ENCODE peak calls at places on chromosomes 6 and 20, in seven cellular contexts. A is adrenal gland, U is suprapubic skin, I is body of pancreas, E is stomach, K is upper lobe of right lung, Q is SK-N-SH. T is an unnamed sample.

GRCh38 chr6:147506704-147507114 is 1.8 kb upstream of the SAMD5 start:
- DNase-seq in A (peak), U (peak), I (peak), E (peak), K (peak), Q (peak), T (no peak)

GRCh38 chr6:24126586-24127192 is 674 bp downstream of the NRSN1 start:
- DNase-seq in A (peak), U (no peak), I (peak), E (no peak), K (no peak), Q (peak), T (no peak)

GRCh38 chr6:74967821-74968220 is 238.0 kb downstream of the COL12A1 start:
- DNase-seq in A (no peak), U (no peak), I (no peak), E (no peak), K (no peak), Q (no peak), T (no peak)

GRCh38 chr6:159929819-159930218 is 39.0 kb downstream of the MAS1 start:
- DNase-seq in A (no peak), U (no peak), I (peak), E (peak), K (no peak), Q (no peak), T (no peak)

GRCh38 chr20:4234128-4234527 is 218.8 kb upstream of the RNF24 start:
- DNase-seq in A (peak), U (no peak), I (peak), E (no peak), K (no peak), Q (no peak), T (no peak)

GRCh38 chr6:21586760-21587181 is 6.8 kb upstream of the SOX4 start:
- DNase-seq in A (no peak), U (peak), I (no peak), E (peak), K (no peak), Q (no peak), T (no peak)

GRCh38 chr6:1584996-1585668 is 24.6 kb upstream of the FOXC1 start:
- DNase-seq in A (no peak), U (no peak), I (no peak), E (no peak), K (no peak), Q (no peak), T (no peak)

GRCh38 chr6:148471624-148472494 is 129.2 kb downstream of the SASH1 start:
- DNase-seq in A (no peak), U (peak), I (no peak), E (no peak), K (no peak), Q (no peak), T (no peak)

GRCh38 chr6:169292340-169293124 is 38.9 kb upstream of the THBS2 start:
- DNase-seq in A (peak), U (peak), I (no peak), E (no peak), K (no peak), Q (no peak), T (peak)

GRCh38 chr6:45584127-45584526 is 206.4 kb upstream of the SUPT3H start:
- DNase-seq in A (no peak), U (no peak), I (no peak), E (no peak), K (no peak), Q (no peak), T (no peak)

GRCh38 chr6:15569035-15569995 is 93.5 kb downstream of the DTNBP1 start:
- DNase-seq in A (no peak), U (no peak), I (no peak), E (no peak), K (no peak), Q (no peak), T (no peak)

GRCh38 chr6:109759098-109759855 is 68.2 kb downstream of the FIG4 start:
- DNase-seq in A (no peak), U (no peak), I (no peak), E (no peak), K (no peak), Q (no peak), T (no peak)

GRCh38 chr6:70353343-70353913 is 50.5 kb upstream of the COL9A1 start:
- DNase-seq in A (peak), U (no peak), I (no peak), E (no peak), K (no peak), Q (no peak), T (no peak)

GRCh38 chr6:7257521-7258230 is 55.3 kb downstream of the SSR1 start:
- DNase-seq in A (no peak), U (no peak), I (no peak), E (no peak), K (no peak), Q (no peak), T (no peak)

GRCh38 chr6:131084982-131085381 is 21.9 kb upstream of the EPB41L2 start:
- DNase-seq in A (no peak), U (no peak), I (no peak), E (no peak), K (no peak), Q (no peak), T (no peak)

GRCh38 chr6:14270925-14271791 is 153.6 kb downstream of the CD83 start:
- DNase-seq in A (no peak), U (peak), I (no peak), E (peak), K (no peak), Q (no peak), T (peak)

GRCh38 chr6:110877154-110877564 is 2.6 kb downstream of the AMD1 start:
- DNase-seq in A (no peak), U (no peak), I (no peak), E (no peak), K (no peak), Q (no peak), T (no peak)

GRCh38 chr6:110044093-110044492 is 66.0 kb downstream of the GPR6 start:
- DNase-seq in A (no peak), U (no peak), I (no peak), E (no peak), K (peak), Q (no peak), T (no peak)

GRCh38 chr20:45347297-45347935 is 808 bp downstream of the SDC4 start:
- DNase-seq in A (peak), U (no peak), I (no peak), E (peak), K (no peak), Q (peak), T (no peak)

GRCh38 chr6:41577356-41577864 is 31.2 kb downstream of the FOXP4 start:
- DNase-seq in A (no peak), U (no peak), I (no peak), E (no peak), K (no peak), Q (no peak), T (no peak)

GRCh38 chr6:54910326-54910952 is 63.9 kb downstream of the FAM83B start:
- DNase-seq in A (no peak), U (no peak), I (no peak), E (no peak), K (no peak), Q (no peak), T (no peak)

GRCh38 chr6:22152871-22153270 is 144.0 kb downstream of the PRL start:
- DNase-seq in A (no peak), U (no peak), I (no peak), E (no peak), K (no peak), Q (no peak), T (no peak)

GRCh38 chr6:45398075-45398817 is 20.5 kb upstream of the SUPT3H start:
- DNase-seq in A (no peak), U (no peak), I (no peak), E (no peak), K (no peak), Q (no peak), T (no peak)

DNA sequence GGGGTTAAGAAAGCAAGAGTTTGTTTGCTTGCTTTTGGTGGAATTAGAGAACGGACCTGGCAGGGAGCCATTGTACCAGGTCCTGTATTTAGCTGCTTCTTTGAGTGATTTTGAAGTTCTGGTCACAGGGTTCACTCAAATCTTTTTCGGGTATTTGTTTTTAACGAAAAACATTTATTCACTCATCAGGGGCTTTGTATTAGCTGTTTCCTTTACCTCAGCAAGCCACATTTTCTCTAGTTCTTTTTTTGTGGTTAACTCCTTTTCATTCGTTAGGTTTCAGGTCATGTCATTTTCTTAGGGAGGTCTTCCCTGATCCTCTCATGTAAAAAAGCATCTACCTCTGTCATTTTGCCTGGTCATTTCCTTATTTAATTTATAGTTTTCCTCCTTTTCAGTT is 1502.2 kb downstream of the GRIK2 start:
- DNase-seq in A (no peak), U (no peak), I (no peak), E (no peak), K (no peak), Q (no peak), T (no peak)
- H3K4me3 ChIP-seq in A (no peak), U (no peak), I (no peak), E (no peak), K (no peak), Q (no peak), T (no peak)

GRCh38 chr6:150296890-150297289 is 71.9 kb upstream of the IYD start:
- DNase-seq in A (no peak), U (no peak), I (no peak), E (no peak), K (no peak), Q (no peak), T (no peak)
- H3K27ac ChIP-seq in A (no peak), U (no peak), I (no peak), E (no peak), K (no peak), Q (no peak), T (peak)

DNA sequence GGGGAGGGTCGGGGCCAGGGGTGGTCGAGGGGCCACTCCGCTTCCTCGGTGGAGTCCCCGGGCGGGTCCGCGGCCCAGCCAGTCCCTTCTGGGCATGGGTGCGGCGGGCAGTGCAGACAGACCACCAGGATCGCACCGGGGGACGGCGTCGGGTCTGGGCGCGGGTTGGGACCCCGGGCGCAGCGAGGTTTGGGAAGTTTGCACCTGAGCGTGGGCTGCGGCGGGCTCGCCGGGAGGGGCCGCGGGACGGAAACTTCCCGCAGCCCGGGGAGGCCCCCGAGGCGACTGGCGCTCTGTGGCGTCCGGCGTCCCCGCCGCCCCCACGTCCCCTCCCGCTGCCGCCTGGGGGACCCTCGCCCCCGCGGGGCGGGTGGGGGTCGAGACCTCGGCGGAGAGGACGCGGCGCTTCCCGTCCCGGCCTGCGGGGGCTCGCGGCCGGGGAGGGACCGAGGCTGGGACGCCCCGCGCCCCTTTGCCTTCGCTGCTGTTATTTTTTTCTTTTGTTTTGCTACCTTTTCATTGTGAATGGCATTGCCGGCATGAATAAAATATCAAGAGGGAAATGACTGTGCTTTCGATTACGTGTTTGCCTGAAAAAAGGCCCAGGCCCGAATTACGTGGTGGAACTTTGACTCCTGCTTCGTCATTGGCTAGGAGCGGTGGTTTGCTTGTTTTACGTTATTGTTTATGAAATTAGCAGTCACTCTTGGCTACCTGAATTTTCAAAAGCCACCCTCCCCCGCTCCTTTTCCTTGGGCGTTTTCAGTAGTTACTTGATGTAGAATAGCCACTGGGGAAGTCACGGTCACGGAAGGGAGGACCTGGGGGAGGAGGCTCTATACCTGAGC is 701 bp downstream of the SNX9 start:
- DNase-seq in A (peak), U (peak), I (peak), E (peak), K (peak), Q (peak), T (no peak)
- TF ChIP-seq CTCF in A (no peak), U (peak), I (peak), E (no peak), K (no peak), Q (peak), T (peak)

DNA sequence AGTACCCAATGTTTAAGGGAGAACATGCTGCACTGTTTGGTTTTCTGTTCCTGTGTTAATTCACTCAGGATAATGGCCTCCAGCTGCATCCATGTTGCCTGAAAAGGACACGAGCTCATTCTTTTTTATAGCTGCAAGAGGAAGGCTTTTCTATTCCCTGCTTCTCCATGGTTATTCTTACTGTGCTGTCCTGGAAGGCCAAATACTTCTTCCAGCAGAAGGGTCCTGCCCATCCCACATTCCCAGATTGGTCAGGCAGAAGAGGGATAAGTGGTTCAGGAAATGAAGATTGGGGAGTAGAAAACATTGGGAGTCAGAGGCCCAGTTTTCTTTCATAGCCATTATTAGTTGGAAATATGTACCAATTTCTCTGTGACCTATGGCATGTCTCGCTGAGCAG is 122.4 kb downstream of the TCP11 start:
- DNase-seq in A (no peak), U (no peak), I (no peak), E (no peak), K (no peak), Q (no peak), T (no peak)
- H3K4me3 ChIP-seq in A (peak), U (peak), I (no peak), E (peak), K (peak), Q (no peak), T (no peak)

DNA sequence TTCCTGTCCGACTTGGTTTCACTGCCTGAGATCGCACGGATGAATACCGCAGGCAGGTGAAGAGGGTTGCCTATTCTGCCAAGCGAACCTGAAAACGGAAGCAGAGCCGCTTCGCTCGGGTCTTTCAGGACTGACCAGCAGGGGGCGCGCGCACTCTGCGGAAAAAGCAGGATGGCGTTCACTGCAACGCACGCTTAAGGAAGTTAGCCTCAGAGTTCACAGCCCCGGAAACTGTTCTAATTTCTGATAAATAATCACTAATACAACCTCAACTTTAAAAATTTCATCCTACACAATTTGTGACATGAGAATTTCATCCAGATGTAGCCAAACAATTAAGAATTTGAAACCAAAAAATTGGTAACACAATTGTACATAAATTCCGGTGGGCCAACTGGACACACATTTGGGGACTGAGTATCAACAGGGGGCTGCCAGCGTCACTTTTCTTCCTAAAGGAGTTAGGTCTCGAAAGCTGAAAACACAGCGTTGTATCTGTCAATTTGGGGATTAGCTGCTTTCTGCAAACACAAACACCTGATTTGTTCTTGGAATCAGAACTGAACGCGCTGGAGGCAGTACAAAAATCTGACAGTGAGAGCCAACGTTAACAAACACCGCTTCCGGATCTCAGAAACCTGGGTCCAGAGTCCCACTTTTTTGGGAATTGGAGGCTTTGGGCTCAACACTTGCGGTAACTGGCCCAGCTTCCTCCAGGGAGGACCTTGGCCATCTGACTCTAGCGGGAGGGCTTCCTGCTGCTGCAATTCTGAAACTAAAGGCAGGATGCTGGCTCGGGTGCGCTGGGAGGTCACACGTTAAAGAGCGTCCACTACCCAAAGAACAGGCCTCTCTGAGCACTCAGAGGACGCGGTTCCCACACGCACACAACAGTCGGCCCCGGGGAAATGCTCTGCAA is 8.8 kb downstream of the PXDC1 start:
- DNase-seq in A (peak), U (peak), I (peak), E (peak), K (peak), Q (peak), T (no peak)
- H3K27ac ChIP-seq in A (peak), U (peak), I (peak), E (peak), K (peak), Q (no peak), T (peak)

GRCh38 chr6:83384751-83385150 is 46.1 kb downstream of the ME1 start:
- DNase-seq in A (no peak), U (no peak), I (no peak), E (no peak), K (no peak), Q (no peak), T (no peak)

GRCh38 chr6:83381949-83382348 is 48.9 kb downstream of the ME1 start:
- DNase-seq in A (no peak), U (no peak), I (no peak), E (no peak), K (no peak), Q (no peak), T (no peak)

DNA sequence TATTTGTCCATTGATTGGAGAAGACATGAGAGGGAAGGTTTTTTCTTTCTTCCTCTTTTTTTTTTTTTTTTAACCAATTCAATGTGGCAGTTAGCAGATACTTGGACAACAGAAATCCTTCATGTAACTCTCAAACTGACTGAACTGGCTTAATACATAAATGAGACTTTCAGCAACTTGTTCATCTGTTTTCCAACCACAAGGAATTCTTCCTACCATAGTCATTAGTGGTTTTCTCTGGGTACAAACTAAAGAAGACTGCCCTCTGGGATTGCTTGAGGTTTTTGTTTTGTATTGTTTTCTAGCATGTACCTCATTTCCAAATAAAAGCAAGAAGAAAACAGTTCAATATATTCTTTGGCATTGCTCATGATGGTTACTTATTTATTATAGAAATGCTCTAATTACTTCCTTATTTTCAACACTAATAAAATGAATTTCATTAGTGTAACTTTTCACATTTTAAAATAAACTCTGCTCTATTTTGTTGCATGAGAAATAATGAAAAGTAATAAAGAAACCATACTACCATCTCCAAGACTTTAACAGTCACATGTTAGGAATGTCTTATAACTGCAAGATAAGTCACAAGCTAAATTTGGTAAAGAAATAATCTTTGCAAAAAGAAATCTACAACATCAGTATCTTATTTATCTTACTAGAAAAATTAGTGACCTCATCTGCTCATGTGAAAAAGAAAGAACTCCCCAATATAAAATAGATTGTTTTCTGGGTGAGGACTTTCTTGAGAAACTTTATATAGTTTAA is 52.0 kb downstream of the ME1 start:
- DNase-seq in A (no peak), U (no peak), I (no peak), E (no peak), K (no peak), Q (no peak), T (no peak)
- TF ChIP-seq CTCF in A (no peak), U (no peak), I (no peak), E (no peak), K (no peak), Q (no peak), T (no peak)

DNA sequence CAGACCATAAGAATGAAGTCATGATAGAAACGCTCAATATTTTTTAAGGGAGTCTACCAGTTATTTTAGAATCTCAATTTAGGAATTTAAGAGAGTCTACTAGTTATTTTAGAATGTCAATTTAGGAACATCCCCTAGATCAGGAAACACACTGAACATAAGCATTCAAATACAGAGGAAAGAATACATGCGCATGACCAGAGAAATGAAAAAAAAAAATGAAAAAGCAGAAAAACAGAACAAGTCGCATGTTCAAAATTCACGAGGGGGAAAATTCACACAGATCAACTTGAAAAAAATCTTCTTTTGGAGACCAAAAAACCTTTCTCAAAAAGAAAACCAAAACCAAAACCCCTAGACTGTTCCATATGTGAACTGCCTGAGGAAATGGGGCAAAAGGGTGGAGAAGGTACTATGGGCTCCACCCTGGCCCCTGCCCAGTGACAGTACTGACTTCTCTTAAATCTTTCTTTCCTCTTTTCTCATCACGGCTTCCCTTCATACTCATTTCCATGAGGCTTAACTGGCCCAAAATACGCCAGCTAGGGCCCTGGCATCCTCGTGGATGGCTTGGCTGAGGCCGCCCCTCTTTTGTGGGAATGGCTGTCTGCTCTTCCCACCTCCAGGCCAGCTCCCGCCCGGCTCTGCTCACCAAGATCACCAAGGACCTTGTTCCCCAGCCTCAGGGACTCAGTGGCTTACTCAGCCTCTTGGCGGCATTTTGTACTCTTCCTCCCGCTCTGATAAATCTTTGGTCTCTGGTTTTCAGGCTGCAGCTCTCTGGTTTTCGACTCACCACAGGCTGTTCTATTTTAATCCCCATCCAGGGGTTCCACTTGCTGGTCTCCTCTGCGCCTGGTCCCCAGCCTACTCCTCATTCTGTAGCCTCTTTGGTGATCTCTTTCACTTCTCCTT is 11.2 kb downstream of the ZBTB2 start:
- DNase-seq in A (peak), U (no peak), I (no peak), E (no peak), K (no peak), Q (no peak), T (no peak)
- H3K4me3 ChIP-seq in A (peak), U (peak), I (no peak), E (peak), K (no peak), Q (no peak), T (no peak)